ENCODE peak calls at places on chromosomes 6 and 20, in four cellular contexts. R, H, O and X are unnamed samples.

GRCh38 chr20:50281831-50282591 is 91.4 kb downstream of the CEBPB start:
- DNase-seq in R (peak; percentile 24), H (no peak), O (peak; percentile 70), X (no peak)

GRCh38 chr6:170447561-170447930 is 105.6 kb downstream of the PSMB1 start:
- DNase-seq in R (no peak), H (no peak), O (no peak), X (no peak)

GRCh38 chr6:168916576-168917207 is 337.0 kb downstream of the THBS2 start:
- DNase-seq in R (no peak), H (peak; percentile 47), O (no peak), X (peak; percentile 25)

GRCh38 chr20:7090753-7091310 is 323.3 kb downstream of the BMP2 start:
- DNase-seq in R (no peak), H (no peak), O (no peak), X (no peak)

GRCh38 chr20:34954905-34955231 is 738 bp downstream of the GSS start:
- DNase-seq in R (no peak), H (peak; percentile 70), O (no peak), X (peak; percentile 61)

GRCh38 chr6:40131675-40132074 is 197.4 kb upstream of the MOCS1 start:
- DNase-seq in R (no peak), H (no peak), O (no peak), X (no peak)

GRCh38 chr6:28211840-28212509 is 13.1 kb upstream of the ZSCAN9 start:
- DNase-seq in R (peak; percentile 38), H (no peak), O (no peak), X (no peak)

GRCh38 chr6:27280064-27280539 is 32.0 kb downstream of the POM121L2 start:
- DNase-seq in R (peak; percentile 78), H (peak; percentile 81), O (no peak), X (peak; percentile 63)

GRCh38 chr6:15351631-15352030 is 105.8 kb downstream of the JARID2 start:
- DNase-seq in R (no peak), H (peak; percentile 91), O (no peak), X (peak; percentile 96)

GRCh38 chr6:118489990-118490389 is 58.1 kb upstream of the PLN start:
- DNase-seq in R (no peak), H (no peak), O (no peak), X (no peak)

GRCh38 chr20:61424628-61425420 is 172.8 kb downstream of the CDH4 start:
- DNase-seq in R (no peak), H (no peak), O (peak; percentile 66), X (no peak)
- H3K4me3 ChIP-seq in R (no peak overlapping the region), H (no peak overlapping the region), O (no peak overlapping the region), X (no peak overlapping the region)

DNA sequence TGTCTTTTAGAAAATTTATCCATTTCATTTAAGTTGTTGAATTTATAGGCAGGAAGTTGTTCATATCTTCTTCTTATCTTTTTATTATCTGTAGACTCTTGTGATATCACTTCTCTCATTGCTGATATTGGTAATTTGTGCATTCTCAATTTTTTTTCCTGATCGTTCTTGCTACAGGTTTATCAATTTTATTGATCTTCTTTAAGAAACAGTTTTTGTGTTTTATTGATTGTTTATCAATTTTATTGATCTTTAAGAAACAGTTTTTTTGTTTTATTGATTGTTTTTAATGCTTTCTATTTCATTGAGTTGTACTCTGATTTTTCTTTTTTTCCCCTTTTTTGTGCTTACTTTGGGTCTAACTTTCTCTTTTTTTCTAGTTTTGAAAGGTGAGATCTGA is 23.8 kb upstream of the SLC22A2 start:
- DNase-seq in R (no peak), H (no peak), O (no peak), X (no peak)
- TF ChIP-seq CTCF in R (no peak), H (no peak), O (no peak), X (no peak)

GRCh38 chr6:158910484-158911075 is 89.4 kb downstream of the RSPH3 start:
- DNase-seq in R (peak; percentile 68), H (no peak), O (no peak), X (no peak)
- H3K4me3 ChIP-seq in R (peak overlapping the region; percentile 60), H (no peak overlapping the region), O (no peak overlapping the region), X (no peak overlapping the region)

DNA sequence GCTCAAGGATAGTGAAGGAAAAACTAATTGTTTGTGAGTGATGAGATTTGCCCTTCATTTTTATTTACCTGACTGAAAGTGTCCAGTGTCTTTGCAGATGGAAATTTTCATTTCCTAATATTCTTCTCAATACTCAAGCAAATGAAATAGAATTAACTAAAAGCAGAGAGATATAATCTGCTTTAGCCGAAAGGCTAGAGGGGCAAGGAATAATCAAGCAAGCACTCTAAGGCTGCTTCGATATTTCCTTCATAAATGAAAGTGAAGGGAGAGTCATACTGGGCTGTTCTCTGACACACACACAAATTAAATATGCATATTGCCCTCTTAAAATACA is 47.4 kb upstream of the POPDC3 start:
- DNase-seq in R (no peak), H (no peak), O (no peak), X (no peak)
- TF ChIP-seq CTCF in R (no peak), H (no peak), O (no peak), X (no peak)

DNA sequence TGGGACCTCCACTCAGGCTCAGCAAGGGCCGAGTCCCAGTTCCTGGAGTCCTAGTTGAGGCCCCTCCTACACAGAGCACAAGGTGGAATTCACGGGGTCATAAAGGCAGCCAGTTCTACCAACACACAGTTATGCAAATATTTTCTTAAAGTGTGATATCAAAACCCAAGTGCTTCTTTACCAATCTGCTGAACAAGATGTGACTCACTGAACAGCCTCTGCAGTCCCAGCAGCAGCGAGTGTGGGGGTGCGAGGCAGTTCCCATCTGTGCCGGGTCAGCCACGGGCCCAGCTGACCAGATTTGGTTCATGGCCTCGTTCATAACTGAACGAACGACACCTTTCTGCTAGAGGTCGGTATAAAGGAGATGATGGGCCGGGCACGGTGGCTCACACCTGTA is 4.5 kb upstream of the TCEA2 start:
- DNase-seq in R (no peak), H (peak; percentile 32), O (no peak), X (no peak)
- H3K4me3 ChIP-seq in R (no peak overlapping the region), H (no peak overlapping the region), O (no peak overlapping the region), X (no peak overlapping the region)

GRCh38 chr6:135497412-135498177 is at the start of gene AHI1:
- DNase-seq in R (peak; percentile 96), H (peak; percentile 98), O (peak; percentile 98), X (peak; percentile 91)
- TF ChIP-seq CTCF in R (no peak), H (peak; percentile 3), O (peak; percentile 33), X (no peak)

DNA sequence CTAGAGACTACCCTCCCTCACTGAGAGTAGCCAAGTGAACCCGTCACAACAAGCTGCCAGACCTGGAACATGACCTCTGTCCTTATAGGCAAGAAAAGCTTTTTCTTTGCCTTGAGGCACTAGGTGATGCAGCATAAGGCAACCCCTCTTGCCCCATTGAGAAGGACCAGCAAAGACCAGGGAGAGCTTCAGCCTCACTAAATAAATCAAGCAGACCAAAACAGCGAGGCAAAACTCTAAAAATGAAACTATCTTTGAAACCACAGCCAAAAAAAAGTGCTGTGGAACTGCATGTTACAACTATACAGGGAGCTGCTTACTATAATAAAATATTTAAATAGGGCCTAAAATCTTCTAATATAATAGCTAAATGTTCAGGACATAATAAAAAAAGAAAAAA is 62.5 kb upstream of the FAM83B start:
- DNase-seq in R (no peak), H (no peak), O (no peak), X (no peak)
- H3K4me3 ChIP-seq in R (no peak overlapping the region), H (no peak overlapping the region), O (no peak overlapping the region), X (peak overlapping the region; percentile 4)

GRCh38 chr6:20877008-20877937 is 343.0 kb downstream of the CDKAL1 start:
- DNase-seq in R (peak; percentile 90), H (peak; percentile 93), O (peak; percentile 82), X (peak; percentile 97)
- TF ChIP-seq CTCF in R (no peak), H (no peak), O (no peak), X (no peak)

GRCh38 chr6:35668708-35669440 is 19.8 kb downstream of the FKBP5 start:
- DNase-seq in R (no peak), H (peak; percentile 62), O (no peak), X (peak; percentile 47)
- H3K4me3 ChIP-seq in R (peak overlapping the region; percentile 58), H (no peak overlapping the region), O (no peak overlapping the region), X (no peak overlapping the region)